ENCODE peak calls at places on chromosomes 13 and 19, in six cellular contexts. One of them, this sample, is unnamed.

GRCh38 chr19:40744554-40745401 is 5.5 kb downstream of the ACTMAP start:
- DNase-seq in mammary epithelial cell: no peak
- DNase-seq in Karpas-422: peak
- DNase-seq in K562: peak
- DNase-seq in GM23248: no peak
- DNase-seq in IMR-90: no peak
- DNase-seq in this sample: no peak

GRCh38 chr13:46655727-46656180 is 102.8 kb downstream of the LRCH1 start:
- DNase-seq in mammary epithelial cell: peak
- DNase-seq in Karpas-422: no peak
- DNase-seq in K562: no peak
- DNase-seq in GM23248: no peak
- DNase-seq in IMR-90: no peak
- DNase-seq in this sample: no peak

GRCh38 chr19:51810228-51810627 is 15.3 kb downstream of the FPR3 start:
- DNase-seq in mammary epithelial cell: no peak
- DNase-seq in Karpas-422: peak
- DNase-seq in K562: peak
- DNase-seq in GM23248: peak
- DNase-seq in IMR-90: no peak
- DNase-seq in this sample: no peak

GRCh38 chr13:51298812-51299211 is 40.7 kb upstream of the SERPINE3 start:
- DNase-seq in mammary epithelial cell: no peak
- DNase-seq in Karpas-422: no peak
- DNase-seq in K562: no peak
- DNase-seq in GM23248: peak
- DNase-seq in IMR-90: peak
- DNase-seq in this sample: no peak

GRCh38 chr19:40174087-40174486 is 17.1 kb upstream of the MAP3K10 start:
- DNase-seq in mammary epithelial cell: no peak
- DNase-seq in Karpas-422: no peak
- DNase-seq in K562: no peak
- DNase-seq in GM23248: no peak
- DNase-seq in IMR-90: no peak
- DNase-seq in this sample: no peak

GRCh38 chr13:66888698-66889097 is 341.4 kb downstream of the PCDH9 start:
- DNase-seq in mammary epithelial cell: no peak
- DNase-seq in Karpas-422: no peak
- DNase-seq in K562: no peak
- DNase-seq in GM23248: no peak
- DNase-seq in IMR-90: peak
- DNase-seq in this sample: no peak

GRCh38 chr13:66915596-66916185 is 314.4 kb downstream of the PCDH9 start:
- DNase-seq in mammary epithelial cell: peak
- DNase-seq in Karpas-422: no peak
- DNase-seq in K562: no peak
- DNase-seq in GM23248: no peak
- DNase-seq in IMR-90: peak
- DNase-seq in this sample: no peak

GRCh38 chr13:84126671-84127171 is 244.4 kb upstream of the SLITRK1 start:
- DNase-seq in mammary epithelial cell: no peak
- DNase-seq in Karpas-422: no peak
- DNase-seq in K562: no peak
- DNase-seq in GM23248: no peak
- DNase-seq in IMR-90: no peak
- DNase-seq in this sample: peak

GRCh38 chr19:54266133-54266532 is 9.1 kb upstream of the LILRB5 start:
- DNase-seq in mammary epithelial cell: peak
- DNase-seq in Karpas-422: peak
- DNase-seq in K562: peak
- DNase-seq in GM23248: peak
- DNase-seq in IMR-90: peak
- DNase-seq in this sample: peak

GRCh38 chr13:24614306-24615080 is 65.7 kb upstream of the ATP12A start:
- DNase-seq in mammary epithelial cell: no peak
- DNase-seq in Karpas-422: no peak
- DNase-seq in K562: no peak
- DNase-seq in GM23248: no peak
- DNase-seq in IMR-90: no peak
- DNase-seq in this sample: no peak

GRCh38 chr13:36834299-36834698 is 15.3 kb downstream of the RFXAP start:
- DNase-seq in mammary epithelial cell: peak
- DNase-seq in Karpas-422: no peak
- DNase-seq in K562: no peak
- DNase-seq in GM23248: peak
- DNase-seq in IMR-90: peak
- DNase-seq in this sample: no peak

GRCh38 chr13:80363890-80364503 is 23.1 kb upstream of the SPRY2 start:
- DNase-seq in mammary epithelial cell: peak
- DNase-seq in Karpas-422: peak
- DNase-seq in K562: peak
- DNase-seq in GM23248: peak
- DNase-seq in IMR-90: peak
- DNase-seq in this sample: no peak

GRCh38 chr13:35965226-35965927 is 165.8 kb downstream of the DCLK1 start:
- DNase-seq in mammary epithelial cell: no peak
- DNase-seq in Karpas-422: no peak
- DNase-seq in K562: no peak
- DNase-seq in GM23248: no peak
- DNase-seq in IMR-90: no peak
- DNase-seq in this sample: no peak

GRCh38 chr13:26653310-26653709 is 95.8 kb downstream of the WASF3 start:
- DNase-seq in mammary epithelial cell: peak
- DNase-seq in Karpas-422: no peak
- DNase-seq in K562: no peak
- DNase-seq in GM23248: peak
- DNase-seq in IMR-90: peak
- DNase-seq in this sample: no peak

GRCh38 chr19:42683917-42684513 is 56.3 kb downstream of the PSG3 start:
- DNase-seq in mammary epithelial cell: peak
- DNase-seq in Karpas-422: peak
- DNase-seq in K562: peak
- DNase-seq in GM23248: peak
- DNase-seq in IMR-90: peak
- DNase-seq in this sample: peak

GRCh38 chr19:55005684-55006488 is 32.2 kb downstream of the GP6 start:
- DNase-seq in mammary epithelial cell: peak
- DNase-seq in Karpas-422: peak
- DNase-seq in K562: peak
- DNase-seq in GM23248: peak
- DNase-seq in IMR-90: no peak
- DNase-seq in this sample: peak

GRCh38 chr19:16342002-16342715 is 17.5 kb downstream of the KLF2 start:
- DNase-seq in mammary epithelial cell: no peak
- DNase-seq in Karpas-422: peak
- DNase-seq in K562: no peak
- DNase-seq in GM23248: peak
- DNase-seq in IMR-90: no peak
- DNase-seq in this sample: no peak

GRCh38 chr19:49231804-49232203 is 74.2 kb downstream of the TRPM4 start:
- DNase-seq in mammary epithelial cell: no peak
- DNase-seq in Karpas-422: no peak
- DNase-seq in K562: no peak
- DNase-seq in GM23248: no peak
- DNase-seq in IMR-90: no peak
- DNase-seq in this sample: no peak

GRCh38 chr19:36837525-36837901 is 674 bp downstream of the ZNF790 start:
- DNase-seq in mammary epithelial cell: peak
- DNase-seq in Karpas-422: no peak
- DNase-seq in K562: no peak
- DNase-seq in GM23248: peak
- DNase-seq in IMR-90: no peak
- DNase-seq in this sample: no peak

GRCh38 chr13:32804673-32805260 is 211.5 kb upstream of the KL start:
- DNase-seq in mammary epithelial cell: peak
- DNase-seq in Karpas-422: no peak
- DNase-seq in K562: no peak
- DNase-seq in GM23248: peak
- DNase-seq in IMR-90: peak
- DNase-seq in this sample: no peak

GRCh38 chr19:38729653-38730469 is 14.4 kb downstream of the CAPN12 start:
- DNase-seq in mammary epithelial cell: peak
- DNase-seq in Karpas-422: peak
- DNase-seq in K562: peak
- DNase-seq in GM23248: peak
- DNase-seq in IMR-90: peak
- DNase-seq in this sample: peak

GRCh38 chr13:91058066-91058465 is 289.4 kb upstream of the MIR17HG start:
- DNase-seq in mammary epithelial cell: peak
- DNase-seq in Karpas-422: no peak
- DNase-seq in K562: no peak
- DNase-seq in GM23248: no peak
- DNase-seq in IMR-90: no peak
- DNase-seq in this sample: peak

GRCh38 chr19:30653646-30654386 is 281.6 kb downstream of the ZNF536 start:
- DNase-seq in mammary epithelial cell: no peak
- DNase-seq in Karpas-422: no peak
- DNase-seq in K562: no peak
- DNase-seq in GM23248: no peak
- DNase-seq in IMR-90: no peak
- DNase-seq in this sample: no peak

DNA sequence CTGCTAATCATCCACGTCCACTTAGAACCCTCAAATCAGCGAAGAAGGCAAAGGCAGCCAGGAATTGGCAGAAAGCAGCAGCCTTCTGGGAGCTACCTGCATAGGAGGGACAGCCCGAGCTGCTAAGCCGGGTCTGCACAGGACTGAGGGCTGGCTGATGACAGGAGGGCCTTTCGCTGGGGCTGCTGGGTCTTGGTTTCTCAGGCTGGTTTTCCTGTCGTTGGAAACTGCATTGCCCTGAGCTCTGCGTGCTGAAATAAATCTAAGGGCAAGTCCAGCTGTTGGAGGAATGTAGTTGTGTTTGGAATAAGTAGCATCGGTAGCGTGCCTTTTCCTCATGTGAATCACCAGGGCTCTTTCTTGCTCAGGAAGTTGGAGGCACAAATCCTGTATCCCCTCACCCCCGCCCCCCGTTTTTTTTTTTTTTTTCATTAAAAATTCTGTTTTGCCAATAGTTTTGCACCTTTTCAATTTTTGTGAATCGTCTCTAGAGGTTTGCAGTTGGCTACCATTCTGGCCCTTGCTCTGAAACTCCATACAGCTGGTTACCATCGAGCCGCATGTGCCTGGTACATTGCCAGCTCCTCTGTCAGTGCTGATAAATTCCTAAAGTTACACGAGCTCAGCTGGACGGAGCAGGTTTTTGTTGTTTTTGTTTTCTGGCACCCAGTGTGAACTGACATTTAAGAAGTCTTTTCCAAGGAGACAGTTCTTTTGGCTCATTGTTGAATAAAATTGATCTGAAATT is 193.9 kb upstream of the RNF113B start:
- DNase-seq in mammary epithelial cell: no peak
- DNase-seq in Karpas-422: no peak
- DNase-seq in K562: no peak
- DNase-seq in GM23248: peak
- DNase-seq in IMR-90: peak
- DNase-seq in this sample: no peak
- H3K4me3 ChIP-seq in mammary epithelial cell: no peak
- H3K4me3 ChIP-seq in Karpas-422: no peak
- H3K4me3 ChIP-seq in K562: no peak
- H3K4me3 ChIP-seq in GM23248: peak
- H3K4me3 ChIP-seq in IMR-90: no peak
- H3K4me3 ChIP-seq in this sample: no peak

DNA sequence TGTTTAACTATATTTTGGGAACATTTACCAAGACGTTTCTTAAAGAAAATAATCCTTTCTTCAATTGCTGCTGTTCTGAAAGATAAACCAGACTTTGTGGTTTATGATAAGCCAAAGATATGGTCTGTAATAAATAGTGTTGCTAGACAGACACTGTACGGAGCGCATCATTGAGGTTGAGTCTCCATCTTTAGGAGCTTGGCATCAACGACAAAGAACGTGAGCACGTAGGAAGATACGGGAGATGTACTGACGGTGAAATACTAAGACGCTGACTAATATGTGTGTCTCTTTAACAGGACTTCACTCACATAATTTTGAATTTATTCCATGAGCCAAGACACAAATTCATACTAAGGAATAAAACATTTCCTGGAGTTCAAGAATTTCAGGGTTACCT is 16.2 kb downstream of the TEX29 start:
- DNase-seq in mammary epithelial cell: no peak
- DNase-seq in Karpas-422: no peak
- DNase-seq in K562: no peak
- DNase-seq in GM23248: peak
- DNase-seq in IMR-90: peak
- DNase-seq in this sample: no peak
- H3K4me2 ChIP-seq in mammary epithelial cell: no peak
- H3K4me2 ChIP-seq in Karpas-422: no peak
- H3K4me2 ChIP-seq in K562: no peak
- H3K4me2 ChIP-seq in GM23248: peak
- H3K4me2 ChIP-seq in IMR-90: no peak
- H3K4me2 ChIP-seq in this sample: no peak

GRCh38 chr13:112755331-112755730 is 65.5 kb downstream of the ATP11A start:
- DNase-seq in mammary epithelial cell: no peak
- DNase-seq in Karpas-422: no peak
- DNase-seq in K562: no peak
- DNase-seq in GM23248: no peak
- DNase-seq in IMR-90: no peak
- DNase-seq in this sample: no peak
- H3K4me3 ChIP-seq in mammary epithelial cell: no peak
- H3K4me3 ChIP-seq in Karpas-422: no peak
- H3K4me3 ChIP-seq in K562: no peak
- H3K4me3 ChIP-seq in GM23248: no peak
- H3K4me3 ChIP-seq in IMR-90: no peak
- H3K4me3 ChIP-seq in this sample: no peak

DNA sequence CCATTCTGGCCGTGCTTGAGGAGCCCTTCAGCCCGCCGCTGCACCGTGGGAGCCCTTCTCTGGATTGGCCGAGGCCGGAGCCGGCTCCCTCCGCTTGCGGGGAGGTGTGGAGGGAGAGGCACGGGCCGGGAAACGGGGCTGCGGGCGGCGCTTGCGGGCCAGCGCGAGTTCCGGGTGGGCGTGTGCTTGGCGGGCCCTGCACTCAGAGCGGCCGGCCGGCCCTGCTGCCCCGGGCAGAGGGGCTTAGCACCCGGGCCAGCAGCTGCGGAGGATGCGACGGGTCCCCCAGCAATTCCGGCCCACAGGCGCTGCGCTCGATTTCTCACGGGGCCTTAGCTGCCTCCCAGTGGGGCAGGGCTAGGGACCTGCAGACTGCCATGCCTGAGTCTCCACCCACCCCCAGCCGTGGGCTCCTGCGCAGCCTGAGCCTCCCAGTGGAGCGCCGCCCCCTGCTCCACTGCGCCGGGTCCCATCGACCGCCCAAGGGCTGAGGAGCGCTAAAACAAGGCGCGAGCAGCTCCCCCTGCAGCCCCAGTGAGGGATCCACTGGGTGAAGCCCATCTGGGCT is 76.5 kb downstream of the PCDH20 start:
- DNase-seq in mammary epithelial cell: no peak
- DNase-seq in Karpas-422: no peak
- DNase-seq in K562: no peak
- DNase-seq in GM23248: no peak
- DNase-seq in IMR-90: no peak
- DNase-seq in this sample: no peak
- H3K4me2 ChIP-seq in mammary epithelial cell: no peak
- H3K4me2 ChIP-seq in Karpas-422: no peak
- H3K4me2 ChIP-seq in K562: no peak
- H3K4me2 ChIP-seq in GM23248: no peak
- H3K4me2 ChIP-seq in IMR-90: no peak
- H3K4me2 ChIP-seq in this sample: no peak

GRCh38 chr19:14440049-14440448 is 6.9 kb downstream of the PKN1 start:
- DNase-seq in mammary epithelial cell: no peak
- DNase-seq in Karpas-422: peak
- DNase-seq in K562: peak
- DNase-seq in GM23248: no peak
- DNase-seq in IMR-90: no peak
- DNase-seq in this sample: peak
- H3K4me3 ChIP-seq in mammary epithelial cell: no peak
- H3K4me3 ChIP-seq in Karpas-422: peak
- H3K4me3 ChIP-seq in K562: peak
- H3K4me3 ChIP-seq in GM23248: no peak
- H3K4me3 ChIP-seq in IMR-90: no peak
- H3K4me3 ChIP-seq in this sample: peak

GRCh38 chr19:19169236-19170052 is 619 bp downstream of the MEF2B start:
- DNase-seq in mammary epithelial cell: no peak
- DNase-seq in Karpas-422: peak
- DNase-seq in K562: no peak
- DNase-seq in GM23248: no peak
- DNase-seq in IMR-90: no peak
- DNase-seq in this sample: no peak
- H3K4me2 ChIP-seq in mammary epithelial cell: peak
- H3K4me2 ChIP-seq in Karpas-422: peak
- H3K4me2 ChIP-seq in K562: peak
- H3K4me2 ChIP-seq in GM23248: no peak
- H3K4me2 ChIP-seq in IMR-90: no peak
- H3K4me2 ChIP-seq in this sample: peak